ENCODE peak calls at places on chromosomes 1 and 21, in eight cellular contexts. One of them, this sample, is unnamed.

GRCh38 chr1:8516793-8517556 is 199.1 kb downstream of the SLC45A1 start:
- DNase-seq in IMR-90: peak; percentile 44
- DNase-seq in ovary: no peak
- DNase-seq in SJSA1: no peak
- DNase-seq in H9: no peak
- DNase-seq in HCT116: no peak
- DNase-seq in CD4-positive, CD25-positive, alpha-beta regulatory T cell: no peak
- DNase-seq in heart right ventricle: no peak
- DNase-seq in this sample: no peak

GRCh38 chr1:96683931-96684330 is 37.7 kb upstream of the PTBP2 start:
- DNase-seq in IMR-90: no peak
- DNase-seq in ovary: no peak
- DNase-seq in SJSA1: no peak
- DNase-seq in H9: no peak
- DNase-seq in HCT116: no peak
- DNase-seq in CD4-positive, CD25-positive, alpha-beta regulatory T cell: no peak
- DNase-seq in heart right ventricle: no peak
- DNase-seq in this sample: no peak

GRCh38 chr1:169835647-169836046 is 40.9 kb upstream of the METTL18 start:
- DNase-seq in IMR-90: no peak
- DNase-seq in ovary: no peak
- DNase-seq in SJSA1: no peak
- DNase-seq in H9: no peak
- DNase-seq in HCT116: no peak
- DNase-seq in CD4-positive, CD25-positive, alpha-beta regulatory T cell: no peak
- DNase-seq in heart right ventricle: no peak
- DNase-seq in this sample: no peak

GRCh38 chr1:156970017-156970416 is 49.6 kb downstream of the LRRC71 start:
- DNase-seq in IMR-90: peak; percentile 4
- DNase-seq in ovary: no peak
- DNase-seq in SJSA1: no peak
- DNase-seq in H9: no peak
- DNase-seq in HCT116: no peak
- DNase-seq in CD4-positive, CD25-positive, alpha-beta regulatory T cell: no peak
- DNase-seq in heart right ventricle: no peak
- DNase-seq in this sample: no peak

GRCh38 chr1:220012259-220012658 is 34.0 kb downstream of the EPRS1 start:
- DNase-seq in IMR-90: peak; percentile 10
- DNase-seq in ovary: no peak
- DNase-seq in SJSA1: no peak
- DNase-seq in H9: no peak
- DNase-seq in HCT116: no peak
- DNase-seq in CD4-positive, CD25-positive, alpha-beta regulatory T cell: no peak
- DNase-seq in heart right ventricle: no peak
- DNase-seq in this sample: no peak

GRCh38 chr1:147912553-147912952 is 10.0 kb downstream of the GJA8 start:
- DNase-seq in IMR-90: no peak
- DNase-seq in ovary: no peak
- DNase-seq in SJSA1: no peak
- DNase-seq in H9: no peak
- DNase-seq in HCT116: no peak
- DNase-seq in CD4-positive, CD25-positive, alpha-beta regulatory T cell: no peak
- DNase-seq in heart right ventricle: no peak
- DNase-seq in this sample: no peak

GRCh38 chr1:84300991-84301758 is at the start of gene SAMD13:
- DNase-seq in IMR-90: peak; percentile 69
- DNase-seq in ovary: peak; percentile 39
- DNase-seq in SJSA1: peak; percentile 63
- DNase-seq in H9: no peak
- DNase-seq in HCT116: peak; percentile 79
- DNase-seq in CD4-positive, CD25-positive, alpha-beta regulatory T cell: peak; percentile 3
- DNase-seq in heart right ventricle: peak; percentile 84
- DNase-seq in this sample: peak; percentile 29

GRCh38 chr1:212528501-212528900 is 80.1 kb upstream of the ATF3 start:
- DNase-seq in IMR-90: no peak
- DNase-seq in ovary: no peak
- DNase-seq in SJSA1: no peak
- DNase-seq in H9: no peak
- DNase-seq in HCT116: no peak
- DNase-seq in CD4-positive, CD25-positive, alpha-beta regulatory T cell: no peak
- DNase-seq in heart right ventricle: no peak
- DNase-seq in this sample: no peak

GRCh38 chr1:224380003-224380402 is 23.3 kb downstream of the CNIH4 start:
- DNase-seq in IMR-90: no peak
- DNase-seq in ovary: no peak
- DNase-seq in SJSA1: no peak
- DNase-seq in H9: no peak
- DNase-seq in HCT116: no peak
- DNase-seq in CD4-positive, CD25-positive, alpha-beta regulatory T cell: no peak
- DNase-seq in heart right ventricle: no peak
- DNase-seq in this sample: no peak

GRCh38 chr1:110035236-110035752 is 870 bp downstream of the STRIP1 start:
- DNase-seq in IMR-90: peak; percentile 16
- DNase-seq in ovary: no peak
- DNase-seq in SJSA1: no peak
- DNase-seq in H9: no peak
- DNase-seq in HCT116: no peak
- DNase-seq in CD4-positive, CD25-positive, alpha-beta regulatory T cell: no peak
- DNase-seq in heart right ventricle: no peak
- DNase-seq in this sample: no peak

GRCh38 chr1:109933856-109934711 is 23.4 kb downstream of the CSF1 start:
- DNase-seq in IMR-90: peak; percentile 96
- DNase-seq in ovary: no peak
- DNase-seq in SJSA1: no peak
- DNase-seq in H9: no peak
- DNase-seq in HCT116: no peak
- DNase-seq in CD4-positive, CD25-positive, alpha-beta regulatory T cell: no peak
- DNase-seq in heart right ventricle: no peak
- DNase-seq in this sample: no peak

GRCh38 chr1:63010898-63011660 is 227.1 kb downstream of the ATG4C start:
- DNase-seq in IMR-90: no peak
- DNase-seq in ovary: no peak
- DNase-seq in SJSA1: no peak
- DNase-seq in H9: no peak
- DNase-seq in HCT116: no peak
- DNase-seq in CD4-positive, CD25-positive, alpha-beta regulatory T cell: no peak
- DNase-seq in heart right ventricle: no peak
- DNase-seq in this sample: no peak

GRCh38 chr21:33767236-33767635 is 124.9 kb downstream of the ITSN1 start:
- DNase-seq in IMR-90: peak; percentile 46
- DNase-seq in ovary: no peak
- DNase-seq in SJSA1: no peak
- DNase-seq in H9: no peak
- DNase-seq in HCT116: no peak
- DNase-seq in CD4-positive, CD25-positive, alpha-beta regulatory T cell: no peak
- DNase-seq in heart right ventricle: no peak
- DNase-seq in this sample: no peak

GRCh38 chr1:145877923-145878486 is 7.7 kb downstream of the ANKRD35 start:
- DNase-seq in IMR-90: no peak
- DNase-seq in ovary: no peak
- DNase-seq in SJSA1: no peak
- DNase-seq in H9: no peak
- DNase-seq in HCT116: no peak
- DNase-seq in CD4-positive, CD25-positive, alpha-beta regulatory T cell: no peak
- DNase-seq in heart right ventricle: no peak
- DNase-seq in this sample: no peak

GRCh38 chr1:30526652-30527345 is 196.6 kb downstream of the MATN1 start:
- DNase-seq in IMR-90: no peak
- DNase-seq in ovary: no peak
- DNase-seq in SJSA1: peak; percentile 95
- DNase-seq in H9: peak; percentile 20
- DNase-seq in HCT116: no peak
- DNase-seq in CD4-positive, CD25-positive, alpha-beta regulatory T cell: no peak
- DNase-seq in heart right ventricle: no peak
- DNase-seq in this sample: no peak

GRCh38 chr1:151815716-151816327 is 10.6 kb upstream of the LINGO4 start:
- DNase-seq in IMR-90: no peak
- DNase-seq in ovary: no peak
- DNase-seq in SJSA1: no peak
- DNase-seq in H9: no peak
- DNase-seq in HCT116: no peak
- DNase-seq in CD4-positive, CD25-positive, alpha-beta regulatory T cell: no peak
- DNase-seq in heart right ventricle: no peak
- DNase-seq in this sample: no peak

GRCh38 chr1:248818505-248819374 is 7.0 kb downstream of the SH3BP5L start:
- DNase-seq in IMR-90: no peak
- DNase-seq in ovary: no peak
- DNase-seq in SJSA1: no peak
- DNase-seq in H9: no peak
- DNase-seq in HCT116: no peak
- DNase-seq in CD4-positive, CD25-positive, alpha-beta regulatory T cell: no peak
- DNase-seq in heart right ventricle: no peak
- DNase-seq in this sample: no peak

GRCh38 chr1:85894651-85895050 is 186.4 kb upstream of the ZNHIT6 start:
- DNase-seq in IMR-90: peak; percentile 46
- DNase-seq in ovary: no peak
- DNase-seq in SJSA1: peak; percentile 42
- DNase-seq in H9: peak; percentile 36
- DNase-seq in HCT116: peak; percentile 18
- DNase-seq in CD4-positive, CD25-positive, alpha-beta regulatory T cell: no peak
- DNase-seq in heart right ventricle: peak; percentile 7
- DNase-seq in this sample: peak; percentile 15

GRCh38 chr21:44485254-44485793 is 30.0 kb downstream of the LRRC3 start:
- DNase-seq in IMR-90: peak; percentile 8
- DNase-seq in ovary: no peak
- DNase-seq in SJSA1: no peak
- DNase-seq in H9: peak; percentile 94
- DNase-seq in HCT116: peak; percentile 46
- DNase-seq in CD4-positive, CD25-positive, alpha-beta regulatory T cell: peak; percentile 15
- DNase-seq in heart right ventricle: no peak
- DNase-seq in this sample: no peak

GRCh38 chr1:225917536-225917935 is 6.5 kb downstream of the PYCR2 start:
- DNase-seq in IMR-90: peak; percentile 37
- DNase-seq in ovary: no peak
- DNase-seq in SJSA1: no peak
- DNase-seq in H9: no peak
- DNase-seq in HCT116: no peak
- DNase-seq in CD4-positive, CD25-positive, alpha-beta regulatory T cell: no peak
- DNase-seq in heart right ventricle: no peak
- DNase-seq in this sample: no peak

GRCh38 chr21:26784974-26785373 is 60.2 kb downstream of the ADAMTS1 start:
- DNase-seq in IMR-90: no peak
- DNase-seq in ovary: peak; percentile 65
- DNase-seq in SJSA1: no peak
- DNase-seq in H9: no peak
- DNase-seq in HCT116: no peak
- DNase-seq in CD4-positive, CD25-positive, alpha-beta regulatory T cell: no peak
- DNase-seq in heart right ventricle: no peak
- DNase-seq in this sample: no peak

GRCh38 chr1:40898434-40898900 is 36.3 kb upstream of the CITED4 start:
- DNase-seq in IMR-90: peak; percentile 49
- DNase-seq in ovary: no peak
- DNase-seq in SJSA1: peak; percentile 82
- DNase-seq in H9: peak; percentile 7
- DNase-seq in HCT116: no peak
- DNase-seq in CD4-positive, CD25-positive, alpha-beta regulatory T cell: no peak
- DNase-seq in heart right ventricle: no peak
- DNase-seq in this sample: no peak

GRCh38 chr1:203271018-203271743 is 34.1 kb upstream of the BTG2 start:
- DNase-seq in IMR-90: peak; percentile 76
- DNase-seq in ovary: peak; percentile 79
- DNase-seq in SJSA1: no peak
- DNase-seq in H9: peak; percentile 72
- DNase-seq in HCT116: peak; percentile 54
- DNase-seq in CD4-positive, CD25-positive, alpha-beta regulatory T cell: peak; percentile 62
- DNase-seq in heart right ventricle: peak; percentile 79
- DNase-seq in this sample: no peak

GRCh38 chr1:31878018-31878417 is 60.1 kb downstream of the PTP4A2 start:
- DNase-seq in IMR-90: no peak
- DNase-seq in ovary: no peak
- DNase-seq in SJSA1: no peak
- DNase-seq in H9: no peak
- DNase-seq in HCT116: no peak
- DNase-seq in CD4-positive, CD25-positive, alpha-beta regulatory T cell: no peak
- DNase-seq in heart right ventricle: no peak
- DNase-seq in this sample: no peak
- H3K27ac ChIP-seq in IMR-90: no peak overlapping the region
- H3K27ac ChIP-seq in ovary: no peak overlapping the region
- H3K27ac ChIP-seq in SJSA1: no peak overlapping the region
- H3K27ac ChIP-seq in H9: no peak overlapping the region
- H3K27ac ChIP-seq in HCT116: no peak overlapping the region
- H3K27ac ChIP-seq in CD4-positive, CD25-positive, alpha-beta regulatory T cell: no peak overlapping the region
- H3K27ac ChIP-seq in heart right ventricle: no peak overlapping the region
- H3K27ac ChIP-seq in this sample: no peak overlapping the region

GRCh38 chr1:49677706-49678105 is 346.0 kb downstream of the AGBL4 start:
- DNase-seq in IMR-90: no peak
- DNase-seq in ovary: no peak
- DNase-seq in SJSA1: no peak
- DNase-seq in H9: no peak
- DNase-seq in HCT116: no peak
- DNase-seq in CD4-positive, CD25-positive, alpha-beta regulatory T cell: no peak
- DNase-seq in heart right ventricle: no peak
- DNase-seq in this sample: no peak
- H3K9me3 ChIP-seq in IMR-90: no peaks in the 10 kb centered on the region
- H3K9me3 ChIP-seq in ovary: no peaks in the 10 kb centered on the region
- H3K9me3 ChIP-seq in SJSA1: no peaks in the 10 kb centered on the region
- H3K9me3 ChIP-seq in H9: peaks cover 58% of the 10 kb centered on the region
- H3K9me3 ChIP-seq in HCT116: peaks cover 11% of the 10 kb centered on the region
- H3K9me3 ChIP-seq in CD4-positive, CD25-positive, alpha-beta regulatory T cell: no peaks in the 10 kb centered on the region
- H3K9me3 ChIP-seq in heart right ventricle: peaks cover 13% of the 10 kb centered on the region
- H3K9me3 ChIP-seq in this sample: no peaks in the 10 kb centered on the region

DNA sequence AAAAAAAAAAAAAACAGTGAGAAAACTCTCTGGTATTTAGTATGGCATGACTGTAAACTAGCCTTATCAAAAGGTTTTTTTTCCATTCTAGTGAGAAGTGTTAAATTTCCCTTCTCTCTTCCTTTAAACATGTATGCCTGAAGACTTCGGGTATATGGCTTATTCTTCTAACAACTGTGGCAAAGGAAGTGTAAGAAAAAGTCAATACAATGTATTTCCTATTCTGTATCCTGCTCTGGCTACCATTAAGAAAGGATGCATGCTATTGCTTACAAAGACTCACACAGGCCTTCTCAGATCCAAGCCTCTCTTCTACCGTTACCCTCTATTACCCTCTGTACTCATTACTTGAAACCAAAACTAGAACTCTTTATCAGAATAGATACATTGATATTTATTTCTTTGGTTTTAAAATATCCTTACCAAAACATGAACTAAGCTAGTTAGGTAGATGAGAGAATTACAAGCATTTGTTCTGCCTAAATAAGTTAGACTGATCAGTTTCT is 8.4 kb downstream of the CEPT1 start:
- DNase-seq in IMR-90: no peak
- DNase-seq in ovary: no peak
- DNase-seq in SJSA1: no peak
- DNase-seq in H9: no peak
- DNase-seq in HCT116: no peak
- DNase-seq in CD4-positive, CD25-positive, alpha-beta regulatory T cell: no peak
- DNase-seq in heart right ventricle: no peak
- DNase-seq in this sample: no peak
- H3K27ac ChIP-seq in IMR-90: no peak overlapping the region
- H3K27ac ChIP-seq in ovary: no peak overlapping the region
- H3K27ac ChIP-seq in SJSA1: no peak overlapping the region
- H3K27ac ChIP-seq in H9: no peak overlapping the region
- H3K27ac ChIP-seq in HCT116: no peak overlapping the region
- H3K27ac ChIP-seq in CD4-positive, CD25-positive, alpha-beta regulatory T cell: peak overlapping the region; percentile 15
- H3K27ac ChIP-seq in heart right ventricle: no peak overlapping the region
- H3K27ac ChIP-seq in this sample: no peak overlapping the region

DNA sequence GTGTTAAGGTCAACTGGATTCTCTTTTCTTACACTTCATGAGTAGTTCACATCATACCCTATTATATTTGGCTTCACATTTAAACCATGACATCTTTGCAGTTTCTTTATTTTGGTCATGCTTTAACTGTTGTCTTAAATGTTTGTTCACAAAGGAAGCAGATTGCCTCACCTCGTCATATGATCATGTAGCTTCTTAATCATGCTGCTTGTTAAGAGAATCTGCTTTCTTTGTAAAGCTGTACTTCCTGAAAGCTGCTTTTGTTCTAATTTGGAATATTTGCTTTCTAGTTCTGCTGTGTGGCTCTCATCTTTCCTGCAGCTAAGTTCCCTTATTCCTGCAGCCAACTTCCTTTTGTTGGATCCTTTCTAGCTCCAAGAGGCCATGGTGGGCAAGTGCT is 62.9 kb upstream of the SIM2 start:
- DNase-seq in IMR-90: no peak
- DNase-seq in ovary: no peak
- DNase-seq in SJSA1: no peak
- DNase-seq in H9: no peak
- DNase-seq in HCT116: no peak
- DNase-seq in CD4-positive, CD25-positive, alpha-beta regulatory T cell: no peak
- DNase-seq in heart right ventricle: no peak
- DNase-seq in this sample: no peak
- H3K9me3 ChIP-seq in IMR-90: peaks cover 7% of the 10 kb centered on the region
- H3K9me3 ChIP-seq in ovary: no peaks in the 10 kb centered on the region
- H3K9me3 ChIP-seq in SJSA1: no peaks in the 10 kb centered on the region
- H3K9me3 ChIP-seq in H9: no peaks in the 10 kb centered on the region
- H3K9me3 ChIP-seq in HCT116: no peaks in the 10 kb centered on the region
- H3K9me3 ChIP-seq in CD4-positive, CD25-positive, alpha-beta regulatory T cell: peaks cover 7% of the 10 kb centered on the region
- H3K9me3 ChIP-seq in heart right ventricle: peaks cover 13% of the 10 kb centered on the region
- H3K9me3 ChIP-seq in this sample: no peaks in the 10 kb centered on the region